ENCODE peak calls at places on chromosome X, in four cellular contexts. W, T, M and O are unnamed samples.

GRCh38 chrX:107845625-107846024 is 20.0 kb downstream of the MID2 start:
- DNase-seq in W (no peak), T (no peak), M (peak; percentile 13), O (no peak)

GRCh38 chrX:17291141-17291900 is 83.7 kb upstream of the NHS start:
- DNase-seq in W (no peak), T (no peak), M (no peak), O (no peak)

GRCh38 chrX:1488141-1488540 is 35.4 kb upstream of the ASMTL start:
- DNase-seq in W (no peak), T (no peak), M (no peak), O (no peak)

GRCh38 chrX:111671668-111672067 is 9.3 kb upstream of the ALG13 start:
- DNase-seq in W (no peak), T (no peak), M (no peak), O (no peak)

GRCh38 chrX:111543212-111543762 is 31.8 kb downstream of the SERTM2 start:
- DNase-seq in W (no peak), T (no peak), M (peak; percentile 88), O (no peak)

GRCh38 chrX:48917139-48917980 is 1.5 kb downstream of the PIM2 start:
- DNase-seq in W (peak; percentile 68), T (peak; percentile 85), M (peak; percentile 95), O (peak; percentile 90)

GRCh38 chrX:102651242-102651967 is at the start of gene GPRASP1:
- DNase-seq in W (no peak), T (peak; percentile 27), M (peak; percentile 59), O (peak; percentile 50)

GRCh38 chrX:69070949-69071650 is 94.2 kb downstream of the PJA1 start:
- DNase-seq in W (no peak), T (no peak), M (no peak), O (no peak)

GRCh38 chrX:26557691-26558321 is 341.8 kb downstream of the MAGEB5 start:
- DNase-seq in W (no peak), T (no peak), M (no peak), O (no peak)

GRCh38 chrX:135396109-135396508 is 25.6 kb upstream of the SMIM10L2A start:
- DNase-seq in W (no peak), T (peak; percentile 3), M (no peak), O (no peak)

GRCh38 chrX:35726176-35726575 is 72.0 kb upstream of the MAGEB16 start:
- DNase-seq in W (no peak), T (peak; percentile 3), M (no peak), O (no peak)

GRCh38 chrX:71612256-71612655 is 6.1 kb downstream of the CXCR3 start:
- DNase-seq in W (no peak), T (no peak), M (no peak), O (no peak)

GRCh38 chrX:41388543-41388942 is 54.6 kb downstream of the DDX3X start:
- DNase-seq in W (no peak), T (no peak), M (no peak), O (no peak)

DNA sequence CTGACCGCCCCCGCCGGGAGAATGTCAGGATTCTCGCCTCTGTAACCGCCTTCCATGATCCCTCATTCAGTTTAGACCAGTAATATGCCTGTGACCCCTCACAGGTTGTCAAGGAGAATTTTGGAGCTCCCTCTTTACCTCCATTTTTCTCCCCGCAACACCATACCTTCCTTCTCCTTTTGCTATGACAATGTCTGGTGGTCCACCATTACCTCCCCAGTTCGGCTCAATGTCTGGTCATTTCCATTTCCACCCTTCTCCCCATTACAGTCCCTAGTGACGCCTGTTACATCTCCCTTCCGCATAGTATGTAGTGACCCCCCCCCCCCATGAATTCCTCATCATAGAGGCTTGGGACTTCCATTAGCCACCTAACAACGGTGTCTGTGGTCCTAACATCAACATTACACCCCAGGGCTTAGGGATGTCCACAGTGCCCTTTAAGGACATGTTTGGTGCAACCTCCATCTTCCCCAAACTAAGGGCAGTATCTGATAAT is 697 bp downstream of the ARAF start:
- DNase-seq in W (no peak), T (no peak), M (no peak), O (no peak)
- H3K4ac ChIP-seq in W (no peak overlapping the region), T (peak overlapping the region; percentile 82), M (no peak overlapping the region), O (no peak overlapping the region)

GRCh38 chrX:149506349-149506748 is 1.2 kb upstream of the IDS start:
- DNase-seq in W (no peak), T (no peak), M (no peak), O (no peak)

GRCh38 chrX:149504226-149504914 is 736 bp downstream of the IDS start:
- DNase-seq in W (no peak), T (no peak), M (peak; percentile 82), O (no peak)

GRCh38 chrX:149505671-149506070 is 565 bp upstream of the IDS start:
- DNase-seq in W (no peak), T (no peak), M (no peak), O (no peak)

GRCh38 chrX:149508467-149508866 is 3.4 kb upstream of the IDS start:
- DNase-seq in W (no peak), T (no peak), M (no peak), O (no peak)

GRCh38 chrX:149504915-149505651 is at the start of gene IDS:
- DNase-seq in W (peak; percentile 70), T (peak; percentile 83), M (peak; percentile 95), O (peak; percentile 62)
- H2BK5ac ChIP-seq in W (no peak within 1 kb of the TSS), T (peak within 1 kb of the TSS; percentile 76), M (no peak within 1 kb of the TSS), O (no peak within 1 kb of the TSS)

GRCh38 chrX:154397888-154398667 is at the start of gene RPL10:
- DNase-seq in W (peak; percentile 89), T (peak; percentile 97), M (peak; percentile 98), O (peak; percentile 88)

GRCh38 chrX:154399527-154400368 is 1.6 kb downstream of the RPL10 start:
- DNase-seq in W (no peak), T (no peak), M (no peak), O (no peak)

GRCh38 chrX:154398668-154399526 is 720 bp downstream of the RPL10 start:
- DNase-seq in W (no peak), T (peak; percentile 67), M (peak; percentile 82), O (no peak)

GRCh38 chrX:154401045-154401799 is 3.0 kb downstream of the RPL10 start:
- DNase-seq in W (no peak), T (peak; percentile 37), M (peak; percentile 68), O (no peak)

DNA sequence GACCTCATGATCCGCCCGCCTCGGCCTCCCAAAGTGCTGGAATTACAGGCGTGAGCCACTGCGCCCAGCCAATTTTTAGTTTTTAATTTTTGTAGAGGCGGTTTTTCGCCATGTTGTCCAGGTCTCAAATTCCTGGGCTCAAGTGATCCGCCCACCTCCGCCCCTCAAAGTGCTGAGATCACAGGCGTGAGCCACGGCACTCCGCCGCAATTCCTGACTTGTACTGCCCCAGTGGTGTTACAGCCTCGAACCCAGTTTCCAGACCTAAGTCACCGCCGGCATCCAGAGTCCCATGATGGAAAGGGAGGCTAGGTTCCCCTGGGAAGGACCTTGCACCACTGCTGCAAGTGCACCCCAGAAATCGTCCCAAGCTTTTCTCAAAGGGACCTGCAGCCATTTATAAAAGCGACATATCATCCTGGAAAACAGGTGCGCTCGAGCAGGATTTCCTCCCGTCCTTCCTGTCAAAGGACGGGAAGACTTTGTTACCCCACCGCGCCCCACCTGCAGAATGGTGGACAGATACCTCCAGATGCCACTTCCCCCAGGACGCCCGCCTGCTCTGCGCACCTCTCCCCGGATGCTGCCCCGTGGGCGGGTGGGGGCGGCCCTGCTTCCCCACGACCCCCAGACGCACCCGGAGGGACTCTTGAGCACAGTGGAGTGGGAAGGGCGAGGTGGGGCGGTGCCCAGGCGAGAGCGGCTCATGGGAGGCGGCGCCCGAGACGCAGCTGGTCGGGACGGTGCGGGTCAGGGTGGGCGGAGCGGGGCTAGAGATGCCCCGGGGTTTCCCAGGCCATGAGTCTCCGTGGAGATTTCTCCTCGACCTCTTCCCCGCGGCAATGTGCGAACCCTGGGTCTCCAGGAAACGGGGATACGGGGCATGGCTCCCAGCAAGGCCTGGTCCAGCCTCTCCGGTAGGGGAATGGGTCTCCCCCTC is 959 bp upstream of the RPL10 start:
- DNase-seq in W (no peak), T (peak; percentile 46), M (peak; percentile 68), O (no peak)
- H3K4ac ChIP-seq in W (peak overlapping the region; percentile 69), T (peak overlapping the region; percentile 91), M (peak overlapping the region; percentile 77), O (no peak overlapping the region)

DNA sequence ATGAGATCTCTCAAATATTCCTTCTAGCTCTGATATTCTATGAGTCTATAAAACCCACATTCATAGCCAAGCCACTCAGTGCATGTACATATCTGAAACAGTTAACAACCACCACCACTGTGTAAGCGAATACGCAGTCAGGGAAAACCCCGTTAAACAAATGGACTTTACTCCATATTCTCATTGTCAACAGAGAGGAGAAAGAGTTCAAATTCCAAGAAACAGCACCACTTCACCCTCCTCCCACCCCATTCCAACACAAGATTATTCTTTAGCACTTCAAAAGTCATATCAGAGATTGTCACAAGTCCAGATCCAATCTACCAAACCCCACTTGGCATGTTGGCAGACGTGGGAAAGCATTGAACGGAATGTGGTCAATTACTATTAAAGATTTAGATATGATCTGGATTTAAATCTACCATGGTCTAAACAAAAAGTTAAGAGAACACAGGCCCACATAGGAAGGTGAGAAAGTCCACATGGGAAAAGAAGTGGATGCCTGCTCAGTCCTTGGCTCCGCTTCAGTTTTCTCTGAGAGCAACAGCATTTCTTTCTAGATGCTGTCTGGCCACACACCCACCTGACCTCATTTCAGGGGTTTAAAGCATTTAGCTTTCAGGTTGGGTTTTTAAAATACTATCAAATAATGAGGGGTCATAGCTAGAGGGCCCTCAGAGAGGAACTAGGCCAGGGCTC is 39.8 kb upstream of the KLHL13 start:
- DNase-seq in W (no peak), T (no peak), M (no peak), O (no peak)
- H2BK5ac ChIP-seq in W (no peak overlapping the region), T (no peak overlapping the region), M (no peak overlapping the region), O (no peak overlapping the region)

DNA sequence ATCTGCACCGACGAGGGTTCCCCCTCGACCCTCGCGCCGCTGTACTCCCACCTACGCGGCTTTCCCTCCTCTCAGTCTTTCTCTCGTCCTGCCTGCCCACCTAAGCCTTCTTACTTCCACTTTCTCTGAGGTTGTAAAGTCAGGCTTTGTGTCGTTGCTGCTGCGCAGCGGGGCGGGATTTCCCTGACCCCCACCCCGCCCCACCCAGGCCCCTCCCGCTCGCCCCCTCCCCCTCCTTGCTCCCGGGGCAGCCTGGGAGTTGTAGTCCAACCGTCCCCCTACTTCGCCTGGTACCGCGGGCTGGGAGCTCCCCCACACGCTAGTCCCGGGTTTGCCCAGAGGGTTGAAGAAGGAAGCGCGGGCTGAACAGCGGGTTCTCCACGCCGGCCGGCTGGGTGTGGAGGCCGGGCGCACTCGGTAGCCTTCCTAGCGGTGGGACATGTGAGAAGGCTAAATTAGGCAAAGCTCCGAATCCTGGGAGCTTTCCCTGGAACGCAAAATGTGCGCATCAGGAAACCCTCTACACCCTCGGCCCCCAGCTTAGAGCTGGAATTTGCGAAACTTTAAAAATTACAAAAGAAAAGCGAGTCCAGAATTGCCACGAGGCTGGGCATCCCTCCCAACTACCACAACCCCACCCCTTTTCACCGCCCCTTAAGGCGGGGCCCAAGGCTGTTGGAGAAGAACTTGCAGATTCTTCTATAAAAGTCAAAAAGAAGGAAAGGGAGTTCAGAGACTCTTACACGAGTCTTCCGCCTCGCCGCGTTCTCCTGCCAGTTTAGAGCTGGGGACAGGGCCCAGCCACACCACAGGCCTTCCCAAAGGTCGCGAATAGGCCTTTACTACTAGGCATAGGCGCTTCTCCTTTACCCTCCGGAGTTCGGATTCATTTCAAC is at the start of gene ATP11C:
- DNase-seq in W (peak; percentile 56), T (peak; percentile 83), M (peak; percentile 91), O (peak; percentile 74)
- H3K4ac ChIP-seq in W (no peak within 1 kb of the TSS), T (peak within 1 kb of the TSS; percentile 73), M (peak within 1 kb of the TSS; percentile 75), O (no peak within 1 kb of the TSS)

GRCh38 chrX:52353838-52354237 is 15.0 kb upstream of the XAGE2 start:
- DNase-seq in W (no peak), T (no peak), M (peak; percentile 80), O (no peak)
- H2BK5ac ChIP-seq in W (no peak overlapping the region), T (no peak overlapping the region), M (no peak overlapping the region), O (no peak overlapping the region)

GRCh38 chrX:10615931-10616780 is 4.2 kb downstream of the MID1 start:
- DNase-seq in W (no peak), T (peak; percentile 58), M (peak; percentile 84), O (no peak)
- H3K4ac ChIP-seq in W (no peak overlapping the region), T (no peak overlapping the region), M (no peak overlapping the region), O (no peak overlapping the region)